ENCODE peak calls at places on chromosomes 3 and 15, in five cellular contexts. N, J, P, R and O are unnamed samples.
A peak's percentile ranks its signal among the peaks of the same experiment; 100 is the strongest.

GRCh38 chr15:65533057-65533752 is 2.9 kb downstream of the HACD3 start:
- DNase-seq in P (no peak), J (no peak), N (no peak), R (no peak), O (no peak)

GRCh38 chr15:70278644-70279043 is 180.9 kb upstream of the TLE3 start:
- DNase-seq in N (no peak), R (no peak), P (no peak), J (no peak), O (no peak)

GRCh38 chr15:62110000-62110851 is 43.4 kb downstream of the C2CD4A start:
- DNase-seq in P (no peak), R (no peak), N (no peak), J (no peak), O (no peak)

GRCh38 chr3:105618561-105618960 is 250.3 kb downstream of the CBLB start:
- DNase-seq in R (no peak), J (no peak), P (no peak), N (no peak), O (no peak)

GRCh38 chr15:66508293-66508883 is 3.3 kb downstream of the ZWILCH start:
- DNase-seq in R (no peak), N (no peak), P (no peak), J (no peak), O (no peak)

GRCh38 chr3:4290272-4290893 is 12.8 kb upstream of the SETMAR start:
- DNase-seq in P (no peak), J (peak; percentile 18), R (no peak), N (no peak), O (no peak)

GRCh38 chr3:72891053-72891855 is 3.4 kb downstream of the GXYLT2 start:
- DNase-seq in R (no peak), N (peak; percentile 38), J (no peak), P (peak; percentile 84), O (no peak)

GRCh38 chr3:173770796-173771573 is 373.4 kb downstream of the NLGN1 start:
- DNase-seq in P (no peak), J (no peak), N (no peak), R (no peak), O (no peak)

GRCh38 chr15:74835312-74835823 is 7.6 kb downstream of the ULK3 start:
- DNase-seq in R (peak; percentile 50), P (peak; percentile 65), J (no peak), N (no peak), O (no peak)

GRCh38 chr15:93378547-93378946 is 289.5 kb upstream of the RGMA start:
- DNase-seq in R (no peak), J (no peak), N (no peak), P (no peak), O (no peak)

GRCh38 chr15:40070166-40070557 is 31.2 kb upstream of the SRP14 start:
- DNase-seq in P (no peak), N (no peak), J (no peak), R (no peak), O (no peak)

GRCh38 chr3:62159693-62160092 is 213.7 kb downstream of the FEZF2 start:
- DNase-seq in P (peak; percentile 85), J (peak; percentile 77), R (peak; percentile 32), N (peak; percentile 42), O (no peak)

GRCh38 chr15:60829416-60829815 is 350.5 kb upstream of the ICE2 start:
- DNase-seq in J (no peak), R (no peak), N (no peak), P (no peak), O (no peak)

GRCh38 chr3:112794622-112795172 is 52.0 kb downstream of the CD200R1L start:
- DNase-seq in P (no peak), J (no peak), R (no peak), N (no peak), O (no peak)

GRCh38 chr3:165854696-165855095 is 17.5 kb upstream of the BCHE start:
- DNase-seq in N (no peak), J (no peak), P (no peak), R (no peak), O (no peak)

GRCh38 chr15:90887037-90887481 is 2.8 kb downstream of the FES start:
- DNase-seq in P (no peak), R (no peak), N (no peak), J (no peak), O (no peak)

GRCh38 chr3:25664066-25664809 is 469 bp downstream of the TOP2B start:
- DNase-seq in J (peak; percentile 53), N (peak; percentile 69), P (peak; percentile 80), R (peak; percentile 67), O (peak; percentile 11)

GRCh38 chr15:68330911-68331310 is 53.4 kb downstream of the FEM1B start:
- DNase-seq in N (peak; percentile 49), R (no peak), P (no peak), J (no peak), O (no peak)
- H3K4me1 ChIP-seq in N (peaks cover 16% of the 10 kb centered on the region), R (peaks cover 6% of the 10 kb centered on the region), P (no peaks in the 10 kb centered on the region), J (peaks cover 25% of the 10 kb centered on the region), O (peaks cover 9% of the 10 kb centered on the region)

GRCh38 chr3:186783070-186783730 is at the start of gene EIF4A2:
- DNase-seq in R (peak; percentile 87), P (peak; percentile 95), N (peak; percentile 77), J (peak; percentile 79), O (peak; percentile 57)
- TF ChIP-seq POLR2A in R (peak; percentile 72), P (peak; percentile 75), N (peak; percentile 96), J (peak; percentile 65), O (peak; percentile 97)

DNA sequence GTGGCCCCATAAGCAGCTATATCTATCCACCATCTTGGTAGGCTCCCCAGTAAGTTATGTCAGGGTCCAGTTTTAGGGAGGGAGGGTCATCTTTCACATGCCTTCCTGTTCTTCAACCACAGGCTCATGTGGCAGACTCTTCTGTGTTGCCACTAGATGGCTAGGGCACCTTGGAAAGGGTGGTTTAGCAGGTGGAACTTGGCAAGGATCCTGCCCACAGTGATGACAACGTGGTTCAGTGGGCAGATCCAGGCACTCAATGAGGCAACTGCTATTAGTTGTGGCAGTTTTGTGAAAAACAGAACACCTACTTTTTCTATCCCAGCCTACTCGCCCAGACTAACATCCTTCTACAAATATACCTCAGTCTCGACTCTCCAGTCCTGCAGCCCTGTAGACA is 7.2 kb upstream of the RBP1 start:
- DNase-seq in N (no peak), J (no peak), P (no peak), R (no peak), O (no peak)
- TF ChIP-seq CTCF in N (no peak), J (no peak), P (no peak), R (no peak), O (no peak)

GRCh38 chr3:55159016-55159415 is 231.2 kb upstream of the LRTM1 start:
- DNase-seq in J (no peak), P (no peak), R (no peak), N (no peak), O (no peak)

GRCh38 chr3:55160241-55160877 is 232.5 kb upstream of the LRTM1 start:
- DNase-seq in N (no peak), R (no peak), J (no peak), P (peak; percentile 65), O (no peak)

GRCh38 chr3:55158345-55158744 is 230.5 kb upstream of the LRTM1 start:
- DNase-seq in R (no peak), N (no peak), P (no peak), J (no peak), O (no peak)

GRCh38 chr3:55161256-55161655 is 233.4 kb upstream of the LRTM1 start:
- DNase-seq in R (no peak), J (no peak), N (no peak), P (no peak), O (no peak)

GRCh38 chr3:55159711-55160110 is 231.9 kb upstream of the LRTM1 start:
- DNase-seq in P (no peak), J (no peak), N (no peak), R (no peak), O (no peak)
- H3K4me1 ChIP-seq in P (no peaks in the 10 kb centered on the region), J (peaks cover 25% of the 10 kb centered on the region), N (no peaks in the 10 kb centered on the region), R (no peaks in the 10 kb centered on the region), O (no peaks in the 10 kb centered on the region)

GRCh38 chr3:153221748-153222162 is 59.7 kb downstream of the RAP2B start:
- DNase-seq in R (no peak), P (peak; percentile 77), J (peak; percentile 16), N (peak; percentile 26), O (peak; percentile 36)
- TF ChIP-seq POLR2A in R (no peak), P (no peak), J (peak; percentile 25), N (no peak), O (no peak)